ENCODE peak calls at places on chromosomes 11 and 22, in six cellular contexts. Q is lower leg skin, W is IMR-90, N is upper lobe of left lung, F is esophagus muscularis mucosa, Z is body of pancreas. T is an unnamed sample.

GRCh38 chr11:95486979-95487378 is 256.0 kb upstream of the SESN3 start:
- DNase-seq in W (no peak), N (no peak), Q (no peak), F (no peak), Z (no peak), T (no peak)

GRCh38 chr11:104394508-104394907 is 230.6 kb upstream of the PDGFD start:
- DNase-seq in F (no peak), N (no peak), W (no peak), Q (no peak), Z (no peak), T (no peak)

GRCh38 chr11:93169950-93170561 is 27.7 kb downstream of the SLC36A4 start:
- DNase-seq in F (no peak), Z (no peak), N (no peak), W (peak; percentile 62), Q (no peak), T (no peak)

GRCh38 chr11:2524446-2525165 is 79.8 kb downstream of the KCNQ1 start:
- DNase-seq in Q (peak; percentile 68), Z (peak; percentile 9), F (no peak), N (peak; percentile 11), W (no peak), T (no peak)

GRCh38 chr22:32613773-32614172 is 139.2 kb downstream of the FBXO7 start:
- DNase-seq in Z (no peak), N (no peak), Q (no peak), W (no peak), F (no peak), T (no peak)

GRCh38 chr11:71994786-71995185 is 3.9 kb upstream of the IL18BP start:
- DNase-seq in Q (no peak), N (no peak), Z (no peak), W (no peak), F (no peak), T (no peak)

GRCh38 chr11:102390667-102391449 is 43.8 kb downstream of the BIRC2 start:
- DNase-seq in F (no peak), Z (peak; percentile 67), N (peak; percentile 72), W (peak; percentile 63), Q (no peak), T (peak; percentile 76)

GRCh38 chr11:76610871-76611475 is 59.6 kb downstream of the LRRC32 start:
- DNase-seq in Q (peak; percentile 73), F (no peak), N (no peak), W (no peak), Z (no peak), T (no peak)

GRCh38 chr11:110349109-110349996 is 52.9 kb upstream of the RDX start:
- DNase-seq in N (no peak), W (no peak), F (no peak), Z (no peak), Q (no peak), T (no peak)

GRCh38 chr11:30128269-30128932 is 102.4 kb upstream of the FSHB start:
- DNase-seq in W (peak; percentile 60), Q (no peak), F (no peak), N (no peak), Z (no peak), T (no peak)

GRCh38 chr11:34819740-34820482 is 96.3 kb downstream of the APIP start:
- DNase-seq in N (no peak), W (no peak), Z (no peak), F (no peak), Q (no peak), T (no peak)

GRCh38 chr11:125069008-125069407 is 5.9 kb downstream of the SLC37A2 start:
- DNase-seq in W (peak; percentile 22), Z (no peak), N (no peak), Q (no peak), F (peak; percentile 64), T (no peak)

GRCh38 chr11:110787680-110788079 is 75.4 kb upstream of the ARHGAP20 start:
- DNase-seq in Z (no peak), Q (no peak), F (no peak), N (no peak), W (no peak), T (no peak)

GRCh38 chr11:131467645-131468270 is 97.3 kb downstream of the NTM start:
- DNase-seq in F (no peak), N (no peak), Q (no peak), Z (no peak), W (no peak), T (no peak)

GRCh38 chr11:73717136-73717535 is 43.7 kb downstream of the RAB6A start:
- DNase-seq in N (no peak), W (no peak), Z (no peak), Q (no peak), F (no peak), T (no peak)

GRCh38 chr11:119363874-119364590 is 17.5 kb downstream of the USP2 start:
- DNase-seq in N (peak; percentile 55), W (no peak), Q (no peak), F (no peak), Z (peak; percentile 72), T (peak; percentile 84)

GRCh38 chr11:115548878-115549528 is 44.8 kb upstream of the CADM1 start:
- DNase-seq in W (no peak), F (no peak), N (no peak), Z (peak; percentile 22), Q (no peak), T (no peak)

GRCh38 chr11:27388869-27389268 is 25.9 kb upstream of the CCDC34 start:
- DNase-seq in Q (no peak), N (no peak), W (peak; percentile 33), Z (no peak), F (no peak), T (no peak)

GRCh38 chr11:129861702-129862107 is 33.7 kb downstream of the NFRKB start:
- DNase-seq in F (no peak), Z (peak; percentile 72), W (peak; percentile 96), N (peak; percentile 86), Q (peak; percentile 89), T (no peak)

GRCh38 chr11:44917741-44918140 is 32.9 kb downstream of the TP53I11 start:
- DNase-seq in Z (no peak), F (no peak), W (no peak), N (no peak), Q (no peak), T (no peak)

GRCh38 chr11:128905345-128906184 is 14.4 kb downstream of the KCNJ5 start:
- DNase-seq in F (no peak), Q (no peak), N (peak; percentile 60), Z (peak; percentile 61), W (peak; percentile 26), T (no peak)

GRCh38 chr22:28137036-28137435 is 218.0 kb upstream of the PITPNB start:
- DNase-seq in W (no peak), N (no peak), Z (no peak), Q (no peak), F (no peak), T (no peak)

GRCh38 chr11:65571420-65571819 is 918 bp upstream of the FAM89B start:
- DNase-seq in Z (no peak), W (no peak), Q (no peak), F (no peak), N (no peak), T (peak; percentile 27)
- H3K4me3 ChIP-seq in Z (no peak overlapping the region), W (no peak overlapping the region), Q (no peak overlapping the region), F (peak overlapping the region; percentile 94), N (peak overlapping the region; percentile 77), T (peak overlapping the region; percentile 99)

DNA sequence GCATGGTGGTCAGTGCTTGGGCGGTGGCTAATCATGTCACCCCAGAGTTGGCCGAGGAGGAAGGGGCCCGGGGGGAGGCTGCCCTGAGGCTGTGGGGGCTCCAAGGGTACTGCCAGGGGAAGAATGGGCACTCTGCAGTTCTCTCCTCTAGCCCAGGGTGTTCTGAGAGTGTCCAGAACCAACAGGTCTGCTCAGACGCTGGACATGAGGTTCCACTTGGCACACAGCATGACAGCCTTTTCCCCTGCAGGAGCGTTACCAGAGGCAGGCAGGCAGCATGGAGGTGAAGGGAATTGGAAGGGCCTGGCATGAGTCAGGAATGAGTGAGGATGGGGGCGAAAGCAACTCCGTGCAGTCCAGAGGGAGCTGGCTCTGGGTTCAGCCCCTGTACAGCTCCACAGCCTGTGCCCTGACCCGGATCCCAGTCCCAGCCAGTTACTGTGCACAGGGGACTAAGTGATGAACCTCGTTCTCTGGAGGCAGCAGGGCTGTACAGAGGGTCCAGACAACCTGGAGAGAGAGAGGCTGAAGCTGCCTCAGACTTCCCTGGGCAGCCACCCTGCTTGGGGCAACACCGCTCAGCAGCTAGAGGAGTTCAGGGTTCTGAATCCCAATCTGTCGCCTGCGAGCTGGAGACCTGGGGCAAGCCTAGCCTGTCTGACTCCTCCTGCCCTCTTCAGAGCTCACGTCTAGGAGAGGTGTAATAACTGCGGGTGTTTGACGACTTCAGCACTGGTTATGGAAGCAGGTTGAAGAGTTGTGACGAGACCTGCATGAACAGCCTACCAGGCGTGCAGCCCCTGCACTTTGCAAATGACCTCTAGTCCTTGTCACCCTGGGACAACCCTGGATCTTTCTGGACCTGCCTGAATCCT is 14.7 kb upstream of the TUB start:
- DNase-seq in F (no peak), Z (no peak), Q (peak; percentile 83), N (no peak), W (no peak), T (no peak)
- TF ChIP-seq POLR2A in F (no peak), Z (no peak), Q (no peak), N (no peak), W (no peak), T (no peak)

GRCh38 chr11:108891143-108891542 is 226.3 kb downstream of the DDX10 start:
- DNase-seq in Z (no peak), F (no peak), N (no peak), Q (no peak), W (no peak), T (no peak)

GRCh38 chr11:108891909-108892511 is 227.1 kb downstream of the DDX10 start:
- DNase-seq in Q (no peak), N (no peak), F (no peak), Z (no peak), W (no peak), T (no peak)

GRCh38 chr11:108890482-108891092 is 225.7 kb downstream of the DDX10 start:
- DNase-seq in W (no peak), N (no peak), Q (no peak), F (no peak), Z (no peak), T (no peak)

GRCh38 chr11:108886608-108887007 is 221.7 kb downstream of the DDX10 start:
- DNase-seq in Q (no peak), W (peak; percentile 45), N (no peak), F (no peak), Z (no peak), T (no peak)

GRCh38 chr11:108887436-108888238 is 222.8 kb downstream of the DDX10 start:
- DNase-seq in F (no peak), Z (no peak), N (no peak), W (no peak), Q (no peak), T (no peak)
- H3K4me3 ChIP-seq in F (no peak overlapping the region), Z (no peak overlapping the region), N (no peak overlapping the region), W (no peak overlapping the region), Q (no peak overlapping the region), T (no peak overlapping the region)

GRCh38 chr22:31095637-31096249 is 11.6 kb downstream of the SELENOM start:
- DNase-seq in Z (no peak), Q (no peak), N (no peak), F (no peak), W (no peak), T (no peak)
- TF ChIP-seq POLR2A in Z (no peak), Q (no peak), N (no peak), F (no peak), W (no peak), T (no peak)

DNA sequence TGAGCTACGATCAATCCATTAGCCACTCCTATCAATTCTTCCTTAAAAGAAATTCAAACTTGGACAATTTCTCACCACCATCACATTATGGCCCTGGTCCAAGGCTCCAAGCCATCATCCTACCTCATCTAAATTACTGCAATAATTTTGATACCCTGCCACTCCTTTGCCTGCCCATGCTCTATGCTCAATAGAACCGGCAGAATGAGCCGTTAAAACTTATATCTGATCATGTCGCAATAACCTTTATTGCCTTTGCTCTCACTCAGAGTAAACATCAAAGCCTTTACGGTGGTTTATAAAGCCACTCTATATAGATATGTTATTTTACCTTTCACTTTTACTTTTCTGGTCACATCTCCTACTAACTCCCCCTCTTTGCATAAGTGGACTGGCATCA is 2392.1 kb upstream of the RAG2 start:
- DNase-seq in Z (no peak), W (no peak), Q (no peak), N (no peak), F (no peak), T (no peak)
- H3K4me3 ChIP-seq in Z (no peak overlapping the region), W (no peak overlapping the region), Q (no peak overlapping the region), N (no peak overlapping the region), F (no peak overlapping the region), T (no peak overlapping the region)